ENCODE peak calls at places on chromosome 17, in four cellular contexts. G is esophagus squamous epithelium, V is hepatocyte, X is GM23248. M is an unnamed sample.
A peak's percentile ranks its signal among the peaks of the same experiment; 100 is the strongest.

GRCh38 chr17:78113804-78114785 is 14.5 kb downstream of the TMC6 start:
- DNase-seq in G (no peak), V (no peak), X (no peak), M (no peak)

GRCh38 chr17:19720631-19721426 is 4.4 kb upstream of the SLC47A2 start:
- DNase-seq in G (no peak), V (peak; percentile 79), X (no peak), M (no peak)

GRCh38 chr17:9244066-9245052 is 223.0 kb downstream of the NTN1 start:
- DNase-seq in G (no peak), V (no peak), X (peak; percentile 82), M (no peak)

GRCh38 chr17:75492555-75493168 is 22.7 kb downstream of the CASKIN2 start:
- DNase-seq in G (no peak), V (no peak), X (no peak), M (no peak)

GRCh38 chr17:38571833-38572274 is 33.9 kb downstream of the SRCIN1 start:
- DNase-seq in G (no peak), V (no peak), X (no peak), M (no peak)

GRCh38 chr17:66123163-66123562 is 68.8 kb downstream of the CEP112 start:
- DNase-seq in G (no peak), V (no peak), X (peak; percentile 39), M (no peak)

GRCh38 chr17:7855643-7856080 is 796 bp downstream of the TMEM88 start:
- DNase-seq in G (no peak), V (no peak), X (no peak), M (peak; percentile 88)

GRCh38 chr17:63365366-63366237 is 80.5 kb downstream of the CYB561 start:
- DNase-seq in G (no peak), V (no peak), X (peak; percentile 75), M (no peak)

GRCh38 chr17:4143563-4144410 is 790 bp downstream of the CYB5D2 start:
- DNase-seq in G (peak; percentile 61), V (peak; percentile 96), X (peak; percentile 96), M (no peak)

GRCh38 chr17:57142925-57143324 is 57.9 kb downstream of the AKAP1 start:
- DNase-seq in G (no peak), V (no peak), X (peak; percentile 44), M (no peak)

GRCh38 chr17:82107341-82107860 is 9.4 kb upstream of the FASN start:
- DNase-seq in G (no peak), V (peak; percentile 24), X (peak; percentile 30), M (no peak)

GRCh38 chr17:77193653-77194052 is 52.9 kb downstream of the SEC14L1 start:
- DNase-seq in G (no peak), V (no peak), X (no peak), M (no peak)

GRCh38 chr17:55272711-55273578 is 8.2 kb downstream of the HLF start:
- DNase-seq in G (no peak), V (no peak), X (no peak), M (no peak)

GRCh38 chr17:77285594-77286390 is 145.0 kb downstream of the SEC14L1 start:
- DNase-seq in G (no peak), V (peak; percentile 75), X (peak; percentile 98), M (no peak)

GRCh38 chr17:28407130-28407973 is 1.3 kb upstream of the SLC46A1 start:
- DNase-seq in G (no peak), V (peak; percentile 41), X (no peak), M (no peak)

GRCh38 chr17:81517339-81518112 is 4.9 kb upstream of the ACTG1 start:
- DNase-seq in G (no peak), V (no peak), X (peak; percentile 52), M (no peak)

GRCh38 chr17:28720247-28720996 is 637 bp downstream of the RPL23A start:
- DNase-seq in G (no peak), V (no peak), X (peak; percentile 47), M (no peak)

GRCh38 chr17:79027925-79028491 is 4.0 kb downstream of the C1QTNF1 start:
- DNase-seq in G (no peak), V (no peak), X (peak; percentile 37), M (no peak)

GRCh38 chr17:50426472-50426782 is 409 bp downstream of the ACSF2 start:
- DNase-seq in G (no peak), V (no peak), X (no peak), M (no peak)
- H3K4me1 ChIP-seq in G (peaks cover 89% of the 10 kb centered on the region), V (peaks cover 46% of the 10 kb centered on the region), X (peaks cover 18% of the 10 kb centered on the region), M (peaks cover 70% of the 10 kb centered on the region)

GRCh38 chr17:6512552-6512951 is 43.8 kb downstream of the PITPNM3 start:
- DNase-seq in G (no peak), V (no peak), X (no peak), M (no peak)
- H3K4me1 ChIP-seq in G (peaks cover 24% of the 10 kb centered on the region), V (no peaks in the 10 kb centered on the region), X (peaks cover 31% of the 10 kb centered on the region), M (peaks cover 23% of the 10 kb centered on the region)

GRCh38 chr17:49511810-49512209 is 16.7 kb downstream of the NGFR start:
- DNase-seq in G (no peak), V (no peak), X (no peak), M (no peak)
- H3K4me1 ChIP-seq in G (peaks cover 71% of the 10 kb centered on the region), V (peaks cover 31% of the 10 kb centered on the region), X (peaks cover 14% of the 10 kb centered on the region), M (peaks cover 45% of the 10 kb centered on the region)

DNA sequence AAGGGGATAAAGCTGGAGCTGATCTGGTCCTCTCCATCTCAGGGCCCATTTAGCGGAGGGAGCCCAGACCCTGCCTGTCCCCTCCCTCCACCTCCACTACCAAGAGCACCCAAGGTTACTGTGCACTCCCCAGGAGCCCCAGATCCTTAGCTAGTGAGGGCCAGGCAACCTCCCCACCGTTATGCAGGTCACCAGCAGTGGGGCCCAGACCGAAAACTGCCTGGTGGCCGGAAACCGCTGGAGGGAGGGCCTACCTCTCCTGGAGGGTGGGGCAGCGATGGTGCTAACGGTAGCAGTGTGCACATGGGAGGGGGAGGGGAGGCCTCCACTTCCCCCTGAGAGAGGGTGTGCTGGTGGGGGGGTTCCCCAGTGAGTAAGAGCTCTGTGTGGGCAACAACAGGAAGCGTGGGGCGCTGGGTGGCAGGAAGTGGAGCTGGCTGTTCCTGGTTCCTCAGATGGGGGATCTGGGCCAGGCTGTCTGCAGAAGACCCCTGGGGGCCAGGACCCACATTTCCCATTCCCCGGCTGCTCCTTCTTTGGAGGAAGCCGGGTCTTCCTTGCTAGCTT is 4.4 kb downstream of the FMNL1 start:
- DNase-seq in G (peak; percentile 80), V (no peak), X (no peak), M (no peak)
- H3K4me1 ChIP-seq in G (peaks cover 96% of the 10 kb centered on the region), V (peaks cover 15% of the 10 kb centered on the region), X (peaks cover 41% of the 10 kb centered on the region), M (peaks cover 72% of the 10 kb centered on the region)

GRCh38 chr17:418421-418751 is 65.8 kb upstream of the RPH3AL start:
- DNase-seq in G (no peak), V (no peak), X (no peak), M (no peak)

GRCh38 chr17:417691-418420 is 65.2 kb upstream of the RPH3AL start:
- DNase-seq in G (no peak), V (no peak), X (no peak), M (no peak)

GRCh38 chr17:420479-421175 is 68.0 kb upstream of the RPH3AL start:
- DNase-seq in G (no peak), V (no peak), X (no peak), M (no peak)

GRCh38 chr17:416293-417206 is 63.9 kb upstream of the RPH3AL start:
- DNase-seq in G (no peak), V (no peak), X (no peak), M (no peak)

DNA sequence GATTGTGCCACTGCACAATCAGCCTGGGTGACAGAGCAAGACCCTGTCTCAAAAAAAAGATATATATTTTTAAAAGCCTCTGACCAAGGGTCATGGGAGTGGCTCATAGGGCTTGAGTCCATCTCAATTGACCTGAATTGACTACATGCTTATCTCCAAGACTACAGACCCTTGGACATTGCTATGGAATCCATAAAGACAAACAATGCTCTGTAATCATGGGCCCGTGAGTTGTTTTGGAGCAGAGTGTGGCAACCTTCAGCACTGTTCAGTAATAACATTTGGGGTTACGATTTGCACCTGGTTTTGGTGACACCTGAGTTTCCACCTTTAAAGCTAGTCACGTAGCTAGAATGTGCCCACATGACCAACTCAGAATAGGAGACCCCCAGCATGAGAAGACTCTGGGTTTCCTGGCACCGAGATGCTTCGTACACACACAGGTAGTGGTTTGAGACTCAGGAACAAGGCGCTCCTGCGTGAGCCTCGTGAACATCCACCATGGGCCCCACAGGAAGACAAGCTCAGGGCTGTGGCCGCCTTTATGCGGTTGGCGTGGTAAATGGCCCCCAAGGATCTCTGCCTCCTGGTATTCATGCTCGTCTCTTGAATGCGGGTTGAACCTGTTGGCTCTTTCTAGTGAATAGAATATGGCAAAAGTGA is 66.6 kb upstream of the RPH3AL start:
- DNase-seq in G (no peak), V (peak; percentile 40), X (no peak), M (no peak)
- H3K4me1 ChIP-seq in G (no peaks in the 10 kb centered on the region), V (peaks cover 12% of the 10 kb centered on the region), X (no peaks in the 10 kb centered on the region), M (no peaks in the 10 kb centered on the region)

GRCh38 chr17:49572226-49572625 is 3.4 kb upstream of the NXPH3 start:
- DNase-seq in G (no peak), V (no peak), X (no peak), M (no peak)
- H3K4me1 ChIP-seq in G (peaks cover 62% of the 10 kb centered on the region), V (peaks cover 9% of the 10 kb centered on the region), X (no peaks in the 10 kb centered on the region), M (peaks cover 40% of the 10 kb centered on the region)

GRCh38 chr17:64447526-64447925 is 1.4 kb upstream of the MILR1 start:
- DNase-seq in G (no peak), V (no peak), X (no peak), M (no peak)

GRCh38 chr17:64441772-64442549 is 7.0 kb upstream of the MILR1 start:
- DNase-seq in G (no peak), V (no peak), X (peak; percentile 15), M (no peak)

GRCh38 chr17:64442550-64442971 is 6.4 kb upstream of the MILR1 start:
- DNase-seq in G (no peak), V (no peak), X (no peak), M (no peak)

GRCh38 chr17:64437944-64438525 is 10.9 kb upstream of the MILR1 start:
- DNase-seq in G (no peak), V (no peak), X (no peak), M (no peak)

GRCh38 chr17:64443086-64443760 is 5.7 kb upstream of the MILR1 start:
- DNase-seq in G (no peak), V (no peak), X (no peak), M (no peak)
- H3K4me1 ChIP-seq in G (peaks cover 28% of the 10 kb centered on the region), V (no peaks in the 10 kb centered on the region), X (peaks cover under 1% of the 10 kb centered on the region), M (peaks cover under 1% of the 10 kb centered on the region)

GRCh38 chr17:59362811-59363205 is 31.4 kb downstream of the YPEL2 start:
- DNase-seq in G (no peak), V (no peak), X (no peak), M (no peak)
- H3K4me1 ChIP-seq in G (peaks cover 96% of the 10 kb centered on the region), V (peaks cover 46% of the 10 kb centered on the region), X (peaks cover 54% of the 10 kb centered on the region), M (peaks cover 82% of the 10 kb centered on the region)

GRCh38 chr17:47735536-47736011 is 2.5 kb downstream of the TBX21 start:
- DNase-seq in G (no peak), V (no peak), X (no peak), M (no peak)

GRCh38 chr17:47735139-47735464 is 2.1 kb downstream of the TBX21 start:
- DNase-seq in G (no peak), V (no peak), X (no peak), M (no peak)

GRCh38 chr17:47732399-47733046 is 513 bp upstream of the TBX21 start:
- DNase-seq in G (no peak), V (no peak), X (no peak), M (no peak)

GRCh38 chr17:47733047-47733413 is at the start of gene TBX21:
- DNase-seq in G (peak; percentile 48), V (peak; percentile 70), X (peak; percentile 56), M (no peak)

GRCh38 chr17:47733414-47734288 is 615 bp downstream of the TBX21 start:
- DNase-seq in G (no peak), V (no peak), X (peak; percentile 21), M (no peak)
- H3K4me1 ChIP-seq in G (peaks cover 19% of the 10 kb centered on the region), V (no peaks in the 10 kb centered on the region), X (no peaks in the 10 kb centered on the region), M (peaks cover 19% of the 10 kb centered on the region)

GRCh38 chr17:59626756-59627155 is 7.1 kb downstream of the CLTC start:
- DNase-seq in G (no peak), V (no peak), X (no peak), M (no peak)
- H3K4me1 ChIP-seq in G (peaks cover 96% of the 10 kb centered on the region), V (peaks cover 41% of the 10 kb centered on the region), X (peaks cover 70% of the 10 kb centered on the region), M (peaks cover 85% of the 10 kb centered on the region)